ENCODE peak calls at places on chromosome 1, in ten cellular contexts. One of them, this sample, is unnamed.

GRCh38 chr1:50333595-50333974 is 89.7 kb downstream of the DMRTA2 start:
- DNase-seq in testis: peak; percentile 72
- DNase-seq in right lobe of liver: peak; percentile 57
- DNase-seq in stimulated activated CD4-positive, alpha-beta T cell treated with anti-CD3 and anti-CD28 coated beads, Interleukin-4, amount 100 ng/mL, for 1 hour: peak; percentile 61
- DNase-seq in activated CD8-positive, alpha-beta memory T cell treated with anti-CD3 and anti-CD28 coated beads for 24 hours: peak; percentile 81
- DNase-seq in NAMALWA: peak; percentile 58
- DNase-seq in pulmonary artery endothelial cell: no peak
- DNase-seq in cardiac septum: no peak
- DNase-seq in cerebellar nuclear complex: no peak
- DNase-seq in NCI-H2171: no peak
- DNase-seq in this sample: no peak

GRCh38 chr1:151327223-151327902 is at the start of gene PI4KB:
- DNase-seq in testis: peak; percentile 97
- DNase-seq in right lobe of liver: peak; percentile 80
- DNase-seq in stimulated activated CD4-positive, alpha-beta T cell treated with anti-CD3 and anti-CD28 coated beads, Interleukin-4, amount 100 ng/mL, for 1 hour: peak; percentile 82
- DNase-seq in activated CD8-positive, alpha-beta memory T cell treated with anti-CD3 and anti-CD28 coated beads for 24 hours: peak; percentile 90
- DNase-seq in NAMALWA: peak; percentile 99
- DNase-seq in pulmonary artery endothelial cell: peak; percentile 96
- DNase-seq in cardiac septum: peak; percentile 93
- DNase-seq in cerebellar nuclear complex: peak; percentile 79
- DNase-seq in NCI-H2171: peak; percentile 98
- DNase-seq in this sample: peak; percentile 98

GRCh38 chr1:32896451-32896850 is 4.7 kb downstream of the TMEM54 start:
- DNase-seq in testis: no peak
- DNase-seq in right lobe of liver: no peak
- DNase-seq in stimulated activated CD4-positive, alpha-beta T cell treated with anti-CD3 and anti-CD28 coated beads, Interleukin-4, amount 100 ng/mL, for 1 hour: no peak
- DNase-seq in activated CD8-positive, alpha-beta memory T cell treated with anti-CD3 and anti-CD28 coated beads for 24 hours: no peak
- DNase-seq in NAMALWA: no peak
- DNase-seq in pulmonary artery endothelial cell: no peak
- DNase-seq in cardiac septum: peak; percentile 31
- DNase-seq in cerebellar nuclear complex: no peak
- DNase-seq in NCI-H2171: no peak
- DNase-seq in this sample: no peak

GRCh38 chr1:1122981-1123480 is 7.1 kb upstream of the C1orf159 start:
- DNase-seq in testis: no peak
- DNase-seq in right lobe of liver: no peak
- DNase-seq in stimulated activated CD4-positive, alpha-beta T cell treated with anti-CD3 and anti-CD28 coated beads, Interleukin-4, amount 100 ng/mL, for 1 hour: no peak
- DNase-seq in activated CD8-positive, alpha-beta memory T cell treated with anti-CD3 and anti-CD28 coated beads for 24 hours: no peak
- DNase-seq in NAMALWA: peak; percentile 59
- DNase-seq in pulmonary artery endothelial cell: no peak
- DNase-seq in cardiac septum: no peak
- DNase-seq in cerebellar nuclear complex: no peak
- DNase-seq in NCI-H2171: no peak
- DNase-seq in this sample: peak; percentile 56

GRCh38 chr1:118075116-118075515 is 109.9 kb downstream of the SPAG17 start:
- DNase-seq in testis: no peak
- DNase-seq in right lobe of liver: no peak
- DNase-seq in stimulated activated CD4-positive, alpha-beta T cell treated with anti-CD3 and anti-CD28 coated beads, Interleukin-4, amount 100 ng/mL, for 1 hour: no peak
- DNase-seq in activated CD8-positive, alpha-beta memory T cell treated with anti-CD3 and anti-CD28 coated beads for 24 hours: no peak
- DNase-seq in NAMALWA: no peak
- DNase-seq in pulmonary artery endothelial cell: no peak
- DNase-seq in cardiac septum: no peak
- DNase-seq in cerebellar nuclear complex: no peak
- DNase-seq in NCI-H2171: no peak
- DNase-seq in this sample: peak; percentile 8

GRCh38 chr1:3636080-3636479 is 11.3 kb downstream of the TPRG1L start:
- DNase-seq in testis: no peak
- DNase-seq in right lobe of liver: no peak
- DNase-seq in stimulated activated CD4-positive, alpha-beta T cell treated with anti-CD3 and anti-CD28 coated beads, Interleukin-4, amount 100 ng/mL, for 1 hour: no peak
- DNase-seq in activated CD8-positive, alpha-beta memory T cell treated with anti-CD3 and anti-CD28 coated beads for 24 hours: no peak
- DNase-seq in NAMALWA: no peak
- DNase-seq in pulmonary artery endothelial cell: no peak
- DNase-seq in cardiac septum: peak; percentile 31
- DNase-seq in cerebellar nuclear complex: no peak
- DNase-seq in NCI-H2171: no peak
- DNase-seq in this sample: no peak

GRCh38 chr1:19888112-19888511 is 5.9 kb downstream of the OTUD3 start:
- DNase-seq in testis: no peak
- DNase-seq in right lobe of liver: no peak
- DNase-seq in stimulated activated CD4-positive, alpha-beta T cell treated with anti-CD3 and anti-CD28 coated beads, Interleukin-4, amount 100 ng/mL, for 1 hour: no peak
- DNase-seq in activated CD8-positive, alpha-beta memory T cell treated with anti-CD3 and anti-CD28 coated beads for 24 hours: no peak
- DNase-seq in NAMALWA: no peak
- DNase-seq in pulmonary artery endothelial cell: no peak
- DNase-seq in cardiac septum: no peak
- DNase-seq in cerebellar nuclear complex: no peak
- DNase-seq in NCI-H2171: no peak
- DNase-seq in this sample: no peak

GRCh38 chr1:44347280-44347679 is 7.8 kb downstream of the ERI3 start:
- DNase-seq in testis: no peak
- DNase-seq in right lobe of liver: no peak
- DNase-seq in stimulated activated CD4-positive, alpha-beta T cell treated with anti-CD3 and anti-CD28 coated beads, Interleukin-4, amount 100 ng/mL, for 1 hour: no peak
- DNase-seq in activated CD8-positive, alpha-beta memory T cell treated with anti-CD3 and anti-CD28 coated beads for 24 hours: no peak
- DNase-seq in NAMALWA: no peak
- DNase-seq in pulmonary artery endothelial cell: no peak
- DNase-seq in cardiac septum: no peak
- DNase-seq in cerebellar nuclear complex: no peak
- DNase-seq in NCI-H2171: no peak
- DNase-seq in this sample: no peak

GRCh38 chr1:47478090-47478489 is 40.2 kb downstream of the FOXD2 start:
- DNase-seq in testis: no peak
- DNase-seq in right lobe of liver: peak; percentile 80
- DNase-seq in stimulated activated CD4-positive, alpha-beta T cell treated with anti-CD3 and anti-CD28 coated beads, Interleukin-4, amount 100 ng/mL, for 1 hour: no peak
- DNase-seq in activated CD8-positive, alpha-beta memory T cell treated with anti-CD3 and anti-CD28 coated beads for 24 hours: no peak
- DNase-seq in NAMALWA: no peak
- DNase-seq in pulmonary artery endothelial cell: no peak
- DNase-seq in cardiac septum: peak; percentile 27
- DNase-seq in cerebellar nuclear complex: no peak
- DNase-seq in NCI-H2171: no peak
- DNase-seq in this sample: no peak

GRCh38 chr1:155696524-155696923 is 7.6 kb downstream of the DAP3 start:
- DNase-seq in testis: no peak
- DNase-seq in right lobe of liver: no peak
- DNase-seq in stimulated activated CD4-positive, alpha-beta T cell treated with anti-CD3 and anti-CD28 coated beads, Interleukin-4, amount 100 ng/mL, for 1 hour: no peak
- DNase-seq in activated CD8-positive, alpha-beta memory T cell treated with anti-CD3 and anti-CD28 coated beads for 24 hours: no peak
- DNase-seq in NAMALWA: no peak
- DNase-seq in pulmonary artery endothelial cell: no peak
- DNase-seq in cardiac septum: no peak
- DNase-seq in cerebellar nuclear complex: no peak
- DNase-seq in NCI-H2171: no peak
- DNase-seq in this sample: no peak

GRCh38 chr1:223010552-223011229 is 132.4 kb downstream of the TLR5 start:
- DNase-seq in testis: no peak
- DNase-seq in right lobe of liver: no peak
- DNase-seq in stimulated activated CD4-positive, alpha-beta T cell treated with anti-CD3 and anti-CD28 coated beads, Interleukin-4, amount 100 ng/mL, for 1 hour: no peak
- DNase-seq in activated CD8-positive, alpha-beta memory T cell treated with anti-CD3 and anti-CD28 coated beads for 24 hours: no peak
- DNase-seq in NAMALWA: no peak
- DNase-seq in pulmonary artery endothelial cell: no peak
- DNase-seq in cardiac septum: no peak
- DNase-seq in cerebellar nuclear complex: no peak
- DNase-seq in NCI-H2171: peak; percentile 7
- DNase-seq in this sample: no peak

GRCh38 chr1:151509350-151510019 is 1.7 kb upstream of the CGN start:
- DNase-seq in testis: no peak
- DNase-seq in right lobe of liver: peak; percentile 44
- DNase-seq in stimulated activated CD4-positive, alpha-beta T cell treated with anti-CD3 and anti-CD28 coated beads, Interleukin-4, amount 100 ng/mL, for 1 hour: no peak
- DNase-seq in activated CD8-positive, alpha-beta memory T cell treated with anti-CD3 and anti-CD28 coated beads for 24 hours: no peak
- DNase-seq in NAMALWA: no peak
- DNase-seq in pulmonary artery endothelial cell: no peak
- DNase-seq in cardiac septum: no peak
- DNase-seq in cerebellar nuclear complex: no peak
- DNase-seq in NCI-H2171: no peak
- DNase-seq in this sample: no peak

GRCh38 chr1:153288634-153289275 is 24.0 kb downstream of the PGLYRP3 start:
- DNase-seq in testis: no peak
- DNase-seq in right lobe of liver: no peak
- DNase-seq in stimulated activated CD4-positive, alpha-beta T cell treated with anti-CD3 and anti-CD28 coated beads, Interleukin-4, amount 100 ng/mL, for 1 hour: peak; percentile 11
- DNase-seq in activated CD8-positive, alpha-beta memory T cell treated with anti-CD3 and anti-CD28 coated beads for 24 hours: no peak
- DNase-seq in NAMALWA: peak; percentile 42
- DNase-seq in pulmonary artery endothelial cell: no peak
- DNase-seq in cardiac septum: no peak
- DNase-seq in cerebellar nuclear complex: no peak
- DNase-seq in NCI-H2171: no peak
- DNase-seq in this sample: no peak

GRCh38 chr1:223022641-223023473 is 120.2 kb downstream of the TLR5 start:
- DNase-seq in testis: no peak
- DNase-seq in right lobe of liver: no peak
- DNase-seq in stimulated activated CD4-positive, alpha-beta T cell treated with anti-CD3 and anti-CD28 coated beads, Interleukin-4, amount 100 ng/mL, for 1 hour: no peak
- DNase-seq in activated CD8-positive, alpha-beta memory T cell treated with anti-CD3 and anti-CD28 coated beads for 24 hours: no peak
- DNase-seq in NAMALWA: no peak
- DNase-seq in pulmonary artery endothelial cell: no peak
- DNase-seq in cardiac septum: no peak
- DNase-seq in cerebellar nuclear complex: no peak
- DNase-seq in NCI-H2171: peak; percentile 72
- DNase-seq in this sample: no peak